ENCODE peak calls at places on chromosomes 12 and 14, in seven cellular contexts. Y is psoas muscle, Q is T-cell, X is GM13976, M is neural crest cell, I is HuH-7, S is GM12892. H is an unnamed sample.

GRCh38 chr14:22478670-22479069 is 110.4 kb downstream of the DAD1 start:
- DNase-seq in Q (no peak), I (no peak), S (no peak), X (no peak), M (no peak), Y (peak; percentile 20), H (no peak)

GRCh38 chr12:115756271-115756670 is 521.2 kb downstream of the MED13L start:
- DNase-seq in Y (no peak), X (no peak), I (no peak), M (no peak), S (no peak), Q (no peak), H (no peak)

GRCh38 chr12:15700595-15700994 is 88.6 kb downstream of the EPS8 start:
- DNase-seq in I (no peak), Q (no peak), S (no peak), X (peak; percentile 13), M (no peak), Y (no peak), H (no peak)

GRCh38 chr14:71235865-71236264 is 328.6 kb downstream of the PCNX1 start:
- DNase-seq in Y (no peak), S (no peak), X (no peak), M (no peak), I (no peak), Q (no peak), H (no peak)

GRCh38 chr12:16324772-16325171 is 22.7 kb upstream of the MGST1 start:
- DNase-seq in Y (no peak), I (no peak), M (no peak), S (no peak), Q (no peak), X (no peak), H (no peak)

GRCh38 chr12:55619352-55620138 is 17.1 kb upstream of the OR10P1 start:
- DNase-seq in X (peak; percentile 72), M (peak; percentile 71), Y (no peak), I (peak; percentile 59), S (peak; percentile 21), Q (peak; percentile 12), H (no peak)

GRCh38 chr12:55728185-55728931 is 451 bp downstream of the CD63 start:
- DNase-seq in I (no peak), X (no peak), M (no peak), Q (no peak), S (no peak), Y (peak; percentile 85), H (peak; percentile 10)

GRCh38 chr12:11397366-11397765 is 2.0 kb upstream of the PRB2 start:
- DNase-seq in Y (no peak), Q (no peak), M (no peak), S (no peak), I (no peak), X (no peak), H (no peak)

GRCh38 chr14:69696633-69697557 is 70.0 kb upstream of the SRSF5 start:
- DNase-seq in M (no peak), S (no peak), Y (no peak), Q (no peak), X (no peak), I (no peak), H (no peak)

GRCh38 chr12:53223391-53224267 is 8.4 kb downstream of the RARG start:
- DNase-seq in S (no peak), Y (no peak), I (no peak), Q (no peak), M (no peak), X (no peak), H (no peak)

GRCh38 chr12:6606331-6607131 is 648 bp downstream of the CHD4 start:
- DNase-seq in Q (peak; percentile 62), Y (peak; percentile 82), S (peak; percentile 50), X (peak; percentile 73), I (peak; percentile 34), M (peak; percentile 37), H (peak; percentile 43)

GRCh38 chr14:105364100-105364708 is 34.1 kb upstream of the TEX22 start:
- DNase-seq in M (no peak), X (no peak), Y (no peak), S (no peak), I (no peak), Q (peak; percentile 34), H (peak; percentile 36)

GRCh38 chr12:104975621-104976343 is 10.3 kb upstream of the NOPCHAP1 start:
- DNase-seq in S (no peak), Q (no peak), X (no peak), M (no peak), I (no peak), Y (no peak), H (no peak)

GRCh38 chr12:107318804-107319535 is 225.6 kb upstream of the CRY1 start:
- DNase-seq in Q (peak; percentile 11), Y (peak; percentile 23), I (peak; percentile 55), S (no peak), X (peak; percentile 31), M (peak; percentile 32), H (peak; percentile 6)

GRCh38 chr12:8045952-8046944 is 13.7 kb downstream of the FOXJ2 start:
- DNase-seq in M (peak; percentile 78), S (peak; percentile 56), Q (peak; percentile 68), I (peak; percentile 73), X (peak; percentile 86), Y (peak; percentile 77), H (peak; percentile 70)

GRCh38 chr12:125332900-125333299 is 267.7 kb downstream of the AACS start:
- DNase-seq in I (no peak), X (no peak), Y (no peak), Q (no peak), M (no peak), S (no peak), H (no peak)

GRCh38 chr14:90541076-90541634 is 144.3 kb downstream of the CALM1 start:
- DNase-seq in Q (no peak), S (no peak), Y (no peak), I (no peak), M (no peak), X (no peak), H (no peak)

GRCh38 chr12:57754411-57755193 is at the start of gene MARCHF9:
- DNase-seq in I (peak; percentile 88), S (peak; percentile 73), M (no peak), X (peak; percentile 88), Q (peak; percentile 73), Y (peak; percentile 54), H (peak; percentile 83)

GRCh38 chr12:13179159-13180074 is 17.1 kb upstream of the EMP1 start:
- DNase-seq in S (no peak), I (no peak), Y (peak; percentile 44), Q (peak; percentile 18), X (no peak), M (no peak), H (peak; percentile 48)

GRCh38 chr12:54704187-54704586 is 56.0 kb upstream of the DCD start:
- DNase-seq in S (no peak), M (no peak), X (no peak), Y (no peak), Q (no peak), I (no peak), H (no peak)

GRCh38 chr12:122238861-122239260 is 13.0 kb upstream of the DIABLO start:
- DNase-seq in Q (no peak), I (no peak), Y (no peak), M (no peak), X (no peak), S (no peak), H (no peak)

GRCh38 chr14:92556255-92556741 is 42.7 kb downstream of the RIN3 start:
- DNase-seq in S (no peak), X (peak; percentile 49), Y (no peak), M (no peak), I (no peak), Q (no peak), H (no peak)

GRCh38 chr14:102870994-102871831 is 51.2 kb upstream of the AMN start:
- DNase-seq in S (no peak), Q (no peak), I (no peak), Y (no peak), X (no peak), M (no peak), H (no peak)

GRCh38 chr12:118052324-118053070 is 8.5 kb downstream of the WSB2 start:
- DNase-seq in Y (peak; percentile 79), I (peak; percentile 77), M (no peak), S (no peak), X (no peak), Q (no peak), H (no peak)

GRCh38 chr12:88418856-88419497 is 161.3 kb downstream of the KITLG start:
- DNase-seq in S (no peak), Q (no peak), X (no peak), I (no peak), Y (no peak), M (no peak), H (no peak)

GRCh38 chr12:109720152-109720855 is 6.7 kb downstream of the FAM222A start:
- DNase-seq in X (no peak), S (no peak), Q (no peak), I (no peak), M (peak; percentile 53), Y (peak; percentile 45), H (no peak)

GRCh38 chr12:38736821-38737220 is 168.6 kb downstream of the CPNE8 start:
- DNase-seq in X (no peak), Q (no peak), S (no peak), Y (no peak), I (no peak), M (no peak), H (no peak)

GRCh38 chr12:68863109-68863770 is 55.3 kb downstream of the MDM2 start:
- DNase-seq in X (no peak), S (no peak), M (no peak), Q (no peak), I (no peak), Y (no peak), H (no peak)

GRCh38 chr12:108814462-108815211 is 42.7 kb downstream of the SSH1 start:
- DNase-seq in I (no peak), M (no peak), Q (no peak), X (no peak), S (no peak), Y (no peak), H (no peak)

GRCh38 chr12:70925542-70925941 is 5.0 kb upstream of the PTPRR start:
- DNase-seq in X (no peak), Y (no peak), Q (no peak), I (no peak), M (no peak), S (no peak), H (no peak)

GRCh38 chr14:100747021-100747586 is 20.4 kb downstream of the DLK1 start:
- DNase-seq in X (no peak), I (no peak), S (no peak), M (no peak), Y (peak; percentile 57), Q (no peak), H (no peak)

GRCh38 chr12:101455685-101456084 is 19.5 kb upstream of the SPIC start:
- DNase-seq in M (no peak), S (no peak), I (no peak), X (no peak), Q (peak; percentile 4), Y (no peak), H (peak; percentile 14)

GRCh38 chr12:95703986-95704385 is 86.6 kb downstream of the NTN4 start:
- DNase-seq in Q (no peak), I (no peak), Y (no peak), S (no peak), M (no peak), X (no peak), H (no peak)

GRCh38 chr12:95480230-95480629 is 6.3 kb downstream of the METAP2 start:
- DNase-seq in X (no peak), Q (no peak), S (no peak), Y (no peak), I (no peak), M (no peak), H (no peak)

GRCh38 chr12:30989754-30990153 is 63.2 kb downstream of the TSPAN11 start:
- DNase-seq in X (peak; percentile 56), I (peak; percentile 63), Y (no peak), M (no peak), Q (no peak), S (no peak), H (no peak)

GRCh38 chr12:96578526-96579125 is 89.2 kb downstream of the CFAP54 start:
- DNase-seq in I (peak; percentile 21), S (no peak), Y (no peak), X (peak; percentile 37), Q (no peak), M (no peak), H (no peak)

GRCh38 chr12:116389990-116390655 is 112.6 kb upstream of the MED13L start:
- DNase-seq in Y (no peak), M (no peak), X (no peak), I (no peak), S (no peak), Q (no peak), H (no peak)